ENCODE peak calls at places on chromosomes 5 and 9, in eight cellular contexts. T, Q, R, U, B, L, I and A are unnamed samples.

GRCh38 chr5:101473483-101473882 is 570.4 kb upstream of the ST8SIA4 start:
- DNase-seq in T (no peak), Q (no peak), R (no peak), U (no peak), B (no peak), L (no peak), I (no peak), A (no peak)

GRCh38 chr9:87206064-87206661 is 258.9 kb upstream of the GAS1 start:
- DNase-seq in T (peak), Q (no peak), R (no peak), U (no peak), B (no peak), L (no peak), I (no peak), A (no peak)

GRCh38 chr5:156427315-156427714 is 100.4 kb downstream of the SGCD start:
- DNase-seq in T (no peak), Q (no peak), R (no peak), U (no peak), B (no peak), L (no peak), I (no peak), A (no peak)

GRCh38 chr9:86259557-86259956 is at the start of gene C9orf153:
- DNase-seq in T (no peak), Q (no peak), R (no peak), U (no peak), B (no peak), L (no peak), I (no peak), A (no peak)

GRCh38 chr5:40560470-40560869 is 119.2 kb upstream of the PTGER4 start:
- DNase-seq in T (no peak), Q (no peak), R (no peak), U (no peak), B (no peak), L (no peak), I (no peak), A (no peak)

GRCh38 chr5:119655081-119655480 is 25.7 kb downstream of the FAM170A start:
- DNase-seq in T (no peak), Q (no peak), R (no peak), U (no peak), B (no peak), L (no peak), I (no peak), A (no peak)

GRCh38 chr9:20884985-20885593 is 146.4 kb downstream of the HACD4 start:
- DNase-seq in T (peak), Q (peak), R (peak), U (peak), B (peak), L (peak), I (peak), A (peak)

GRCh38 chr5:111704452-111705085 is 52.4 kb downstream of the NREP start:
- DNase-seq in T (no peak), Q (no peak), R (no peak), U (no peak), B (no peak), L (no peak), I (no peak), A (no peak)

GRCh38 chr5:176596069-176596656 is 13.8 kb downstream of the GPRIN1 start:
- DNase-seq in T (no peak), Q (no peak), R (no peak), U (no peak), B (no peak), L (no peak), I (no peak), A (no peak)

GRCh38 chr5:1913578-1913977 is 30.9 kb upstream of the IRX4 start:
- DNase-seq in T (no peak), Q (no peak), R (no peak), U (no peak), B (no peak), L (no peak), I (no peak), A (no peak)

GRCh38 chr9:87084407-87084806 is 137.1 kb upstream of the GAS1 start:
- DNase-seq in T (no peak), Q (no peak), R (no peak), U (no peak), B (no peak), L (no peak), I (no peak), A (no peak)

GRCh38 chr5:172002310-172002709 is 4.1 kb downstream of the FBXW11 start:
- DNase-seq in T (peak), Q (no peak), R (no peak), U (no peak), B (no peak), L (peak), I (no peak), A (peak)

GRCh38 chr9:35962126-35962906 is 4.4 kb upstream of the OR2S2 start:
- DNase-seq in T (peak), Q (peak), R (no peak), U (no peak), B (no peak), L (no peak), I (peak), A (peak)

GRCh38 chr5:14209836-14210235 is 66.7 kb downstream of the TRIO start:
- DNase-seq in T (no peak), Q (no peak), R (no peak), U (no peak), B (no peak), L (no peak), I (no peak), A (no peak)

GRCh38 chr9:121184463-121184862 is 17.2 kb downstream of the RAB14 start:
- DNase-seq in T (no peak), Q (no peak), R (no peak), U (no peak), B (no peak), L (no peak), I (no peak), A (no peak)

GRCh38 chr5:93348231-93348630 is 232.8 kb downstream of the NR2F1-AS1 start:
- DNase-seq in T (no peak), Q (no peak), R (no peak), U (no peak), B (no peak), L (no peak), I (no peak), A (no peak)

GRCh38 chr9:95497772-95498171 is 19.0 kb downstream of the PTCH1 start:
- DNase-seq in T (peak), Q (no peak), R (no peak), U (no peak), B (no peak), L (no peak), I (no peak), A (peak)

GRCh38 chr5:140037012-140037411 is 6.1 kb downstream of the NRG2 start:
- DNase-seq in T (no peak), Q (no peak), R (no peak), U (no peak), B (no peak), L (no peak), I (no peak), A (no peak)

GRCh38 chr5:113255105-113255504 is 179.7 kb downstream of the TSSK1B start:
- DNase-seq in T (no peak), Q (no peak), R (no peak), U (no peak), B (no peak), L (no peak), I (no peak), A (no peak)

GRCh38 chr5:136891601-136892000 is 526.3 kb upstream of the TRPC7 start:
- DNase-seq in T (no peak), Q (no peak), R (no peak), U (no peak), B (no peak), L (no peak), I (no peak), A (no peak)

GRCh38 chr9:123111427-123111826 is 78.0 kb downstream of the GPR21 start:
- DNase-seq in T (no peak), Q (no peak), R (no peak), U (no peak), B (no peak), L (no peak), I (no peak), A (no peak)

GRCh38 chr9:92059045-92059444 is 56.2 kb downstream of the SPTLC1 start:
- DNase-seq in T (no peak), Q (no peak), R (no peak), U (no peak), B (no peak), L (no peak), I (no peak), A (no peak)

GRCh38 chr5:170483701-170484458 is 19.9 kb upstream of the KCNIP1 start:
- DNase-seq in T (no peak), Q (no peak), R (no peak), U (no peak), B (peak), L (no peak), I (peak), A (no peak)

GRCh38 chr5:43041669-43042175 is 1.6 kb upstream of the ANXA2R start:
- DNase-seq in T (peak), Q (peak), R (peak), U (no peak), B (peak), L (peak), I (no peak), A (peak)

GRCh38 chr5:154198611-154199230 is 8.2 kb downstream of the GALNT10 start:
- DNase-seq in T (peak), Q (no peak), R (no peak), U (no peak), B (no peak), L (no peak), I (no peak), A (no peak)

GRCh38 chr9:70865471-70865870 is 255.9 kb downstream of the TRPM3 start:
- DNase-seq in T (no peak), Q (no peak), R (no peak), U (no peak), B (no peak), L (no peak), I (no peak), A (no peak)

GRCh38 chr5:92552206-92553160 is 1028.5 kb downstream of the NR2F1-AS1 start:
- DNase-seq in T (peak), Q (no peak), R (no peak), U (no peak), B (no peak), L (no peak), I (no peak), A (peak)

GRCh38 chr9:34289159-34289558 is 39.9 kb downstream of the KIF24 start:
- DNase-seq in T (no peak), Q (no peak), R (no peak), U (no peak), B (no peak), L (no peak), I (no peak), A (no peak)

GRCh38 chr9:83238871-83239624 is 176.1 kb upstream of the RASEF start:
- DNase-seq in T (no peak), Q (peak), R (no peak), U (no peak), B (no peak), L (no peak), I (no peak), A (peak)